ENCODE peak calls at places on chromosomes 16 and 17, in eight cellular contexts. Z is HFFc6, W is GM13977, M is A549, U is HFF-Myc, N is fibroblast of the aortic adventitia, I is retinal pigment epithelial cell, A is choroid plexus epithelial cell. H is an unnamed sample.

GRCh38 chr17:47693667-47694017 is 319 bp upstream of the TBKBP1 start:
- DNase-seq in M (no peak), N (no peak), I (no peak), W (no peak), Z (no peak), U (no peak), A (no peak), H (no peak)

GRCh38 chr17:77101521-77102410 is 39.0 kb upstream of the SEC14L1 start:
- DNase-seq in A (no peak), N (no peak), W (no peak), Z (no peak), I (no peak), M (no peak), U (no peak), H (no peak)

GRCh38 chr17:9729034-9729650 is 62.2 kb downstream of the DHRS7C start:
- DNase-seq in M (peak), W (peak), A (peak), U (peak), N (peak), I (peak), Z (peak), H (peak)

GRCh38 chr17:73396429-73397277 is 84.9 kb upstream of the CDC42EP4 start:
- DNase-seq in W (no peak), U (no peak), A (peak), N (no peak), I (no peak), M (no peak), Z (no peak), H (no peak)

GRCh38 chr17:65678534-65678933 is 117.1 kb upstream of the AXIN2 start:
- DNase-seq in W (no peak), N (no peak), M (no peak), A (peak), U (no peak), Z (no peak), I (peak), H (no peak)

GRCh38 chr17:78915872-78916632 is 9.1 kb downstream of the TIMP2 start:
- DNase-seq in Z (peak), N (peak), U (no peak), A (peak), I (no peak), M (peak), W (no peak), H (peak)

GRCh38 chr17:68509151-68510057 is 2.8 kb upstream of the PRKAR1A start:
- DNase-seq in A (no peak), M (no peak), U (no peak), Z (no peak), N (no peak), I (no peak), W (no peak), H (no peak)

GRCh38 chr17:63338272-63338671 is 107.8 kb downstream of the CYB561 start:
- DNase-seq in Z (no peak), M (no peak), I (no peak), N (no peak), A (no peak), U (no peak), W (no peak), H (no peak)

GRCh38 chr16:48081656-48082055 is 74.1 kb downstream of the ABCC12 start:
- DNase-seq in W (no peak), A (peak), M (peak), N (peak), U (peak), Z (peak), I (no peak), H (no peak)

GRCh38 chr16:23948949-23949392 is 113.2 kb downstream of the PRKCB start:
- DNase-seq in Z (no peak), U (no peak), N (no peak), I (no peak), A (no peak), W (no peak), M (no peak), H (no peak)

GRCh38 chr16:21598676-21599157 is 660 bp upstream of the METTL9 start:
- DNase-seq in A (peak), U (no peak), W (no peak), N (peak), I (no peak), Z (no peak), M (no peak), H (peak)

GRCh38 chr17:57675427-57675826 is 69.7 kb downstream of the CCDC182 start:
- DNase-seq in W (no peak), Z (no peak), M (no peak), U (no peak), N (no peak), I (no peak), A (no peak), H (no peak)

GRCh38 chr17:10779607-10780006 is 24.3 kb downstream of the TMEM238L start:
- DNase-seq in I (no peak), N (no peak), U (no peak), W (no peak), A (no peak), Z (no peak), M (no peak), H (no peak)

GRCh38 chr17:75393523-75394331 is 11.8 kb downstream of the GRB2 start:
- DNase-seq in N (peak), U (peak), A (peak), W (peak), Z (peak), M (peak), I (peak), H (peak)
- TF ChIP-seq CTCF in N (peak), U (no peak), A (no peak), W (no peak), Z (no peak), M (no peak), I (no peak), H (no peak)

GRCh38 chr17:21129023-21129681 is 2.4 kb downstream of the DHRS7B start:
- DNase-seq in I (no peak), N (peak), A (peak), W (no peak), M (peak), U (peak), Z (peak), H (peak)
- TF ChIP-seq CTCF in I (peak), N (peak), A (peak), W (peak), M (peak), U (peak), Z (peak), H (no peak)

GRCh38 chr16:15415411-15416070 is 18.8 kb upstream of the BMERB1 start:
- DNase-seq in Z (peak), N (no peak), U (no peak), A (peak), I (no peak), M (no peak), W (no peak), H (no peak)
- TF ChIP-seq CTCF in Z (no peak), N (no peak), U (no peak), A (no peak), I (no peak), M (no peak), W (no peak), H (no peak)

GRCh38 chr17:29931253-29931932 is 1.4 kb upstream of the SSH2 start:
- DNase-seq in N (peak), Z (peak), A (peak), M (peak), I (peak), U (peak), W (peak), H (peak)

GRCh38 chr17:29936724-29937123 is 4.7 kb upstream of the EFCAB5 start:
- DNase-seq in N (no peak), W (no peak), M (no peak), U (no peak), Z (no peak), I (no peak), A (no peak), H (no peak)

GRCh38 chr17:29930399-29931010 is 477 bp upstream of the SSH2 start:
- DNase-seq in M (no peak), N (peak), I (no peak), A (peak), W (no peak), U (no peak), Z (no peak), H (no peak)

GRCh38 chr17:29929544-29930398 is at the start of gene SSH2:
- DNase-seq in Z (peak), M (peak), I (no peak), N (peak), A (peak), W (peak), U (peak), H (peak)

GRCh38 chr17:29933379-29933778 is 3.4 kb upstream of the SSH2 start:
- DNase-seq in U (peak), I (no peak), W (no peak), N (peak), Z (peak), M (peak), A (peak), H (peak)
- TF ChIP-seq CTCF in U (peak), I (peak), W (peak), N (peak), Z (peak), M (peak), A (peak), H (peak)

GRCh38 chr17:70905796-70906195 is 736.5 kb downstream of the KCNJ2 start:
- DNase-seq in U (peak), N (peak), W (no peak), I (peak), M (peak), A (peak), Z (peak), H (peak)

GRCh38 chr17:70906808-70907207 is 737.5 kb downstream of the KCNJ2 start:
- DNase-seq in I (no peak), A (peak), Z (no peak), U (no peak), M (no peak), W (no peak), N (peak), H (no peak)

GRCh38 chr17:70896843-70897242 is 727.5 kb downstream of the KCNJ2 start:
- DNase-seq in Z (peak), W (no peak), I (no peak), U (no peak), A (no peak), M (no peak), N (no peak), H (no peak)

DNA sequence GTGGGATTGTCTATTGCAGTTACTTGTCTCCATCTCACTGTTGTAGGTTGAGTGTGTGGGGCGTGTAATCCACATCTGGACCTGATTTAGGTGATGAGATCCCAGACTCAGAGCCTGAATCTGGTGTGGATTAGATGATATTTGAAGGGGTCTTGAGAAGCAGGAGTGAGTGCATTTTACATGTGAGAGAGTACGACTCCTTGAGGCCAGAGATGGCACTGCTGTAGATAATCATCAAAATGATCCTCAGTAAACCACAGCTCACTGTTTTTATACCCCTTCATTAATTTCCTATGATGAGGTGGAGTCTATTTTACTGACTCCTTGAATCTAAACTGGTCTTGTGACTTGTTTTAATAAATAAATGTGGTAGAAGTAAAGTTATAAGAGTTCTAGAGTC is 732.5 kb downstream of the KCNJ2 start:
- DNase-seq in M (no peak), U (no peak), I (no peak), W (no peak), A (no peak), Z (no peak), N (no peak), H (no peak)
- TF ChIP-seq CTCF in M (no peak), U (no peak), I (no peak), W (no peak), A (no peak), Z (peak), N (no peak), H (no peak)

DNA sequence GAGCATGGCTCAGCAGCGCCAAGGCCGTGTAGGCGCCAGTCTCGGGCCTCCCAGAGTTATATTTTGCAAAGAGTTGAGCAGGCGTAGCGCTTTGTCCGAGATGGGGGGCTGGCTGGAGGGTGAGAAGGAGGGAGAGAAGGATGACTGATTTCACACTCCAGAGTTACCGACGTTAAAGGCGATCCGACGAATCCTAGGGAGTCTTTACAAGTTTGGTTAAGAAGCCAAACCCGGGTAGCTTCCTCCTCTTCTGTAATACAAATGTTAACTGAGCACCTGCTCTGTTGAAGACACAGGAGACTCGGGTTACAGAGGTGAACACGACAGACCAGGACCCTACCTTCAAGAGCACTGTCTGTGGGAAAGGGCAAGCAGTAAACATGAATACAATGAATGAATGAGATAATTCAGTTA is 805 bp downstream of the POLR2A start:
- DNase-seq in N (no peak), I (no peak), U (no peak), M (no peak), A (no peak), Z (no peak), W (no peak), H (no peak)
- TF ChIP-seq CTCF in N (peak), I (peak), U (no peak), M (no peak), A (no peak), Z (no peak), W (no peak), H (no peak)

DNA sequence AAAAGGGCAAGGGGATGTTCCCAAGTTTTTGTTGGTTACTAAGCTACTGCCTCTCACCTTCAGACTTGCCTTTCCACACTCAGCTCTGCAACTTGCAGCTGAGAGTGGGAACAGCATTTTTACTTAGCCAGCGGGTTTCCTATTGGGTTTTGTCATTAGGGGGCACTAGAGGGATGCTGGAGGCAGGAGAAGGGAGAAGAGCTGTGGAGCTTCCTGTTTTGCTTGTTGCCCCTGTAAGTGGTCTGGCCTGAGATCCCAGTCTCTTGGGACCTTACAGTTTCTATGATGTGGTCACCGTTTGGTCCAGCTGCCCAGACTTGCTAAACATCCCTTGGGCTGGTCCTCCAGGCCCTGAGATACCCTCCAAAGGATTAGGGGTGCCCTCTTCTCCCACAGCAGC is 209.6 kb upstream of the NLRP1 start:
- DNase-seq in Z (no peak), M (no peak), W (no peak), I (no peak), N (no peak), U (no peak), A (peak), H (peak)
- TF ChIP-seq CTCF in Z (no peak), M (no peak), W (peak), I (peak), N (no peak), U (peak), A (peak), H (no peak)

DNA sequence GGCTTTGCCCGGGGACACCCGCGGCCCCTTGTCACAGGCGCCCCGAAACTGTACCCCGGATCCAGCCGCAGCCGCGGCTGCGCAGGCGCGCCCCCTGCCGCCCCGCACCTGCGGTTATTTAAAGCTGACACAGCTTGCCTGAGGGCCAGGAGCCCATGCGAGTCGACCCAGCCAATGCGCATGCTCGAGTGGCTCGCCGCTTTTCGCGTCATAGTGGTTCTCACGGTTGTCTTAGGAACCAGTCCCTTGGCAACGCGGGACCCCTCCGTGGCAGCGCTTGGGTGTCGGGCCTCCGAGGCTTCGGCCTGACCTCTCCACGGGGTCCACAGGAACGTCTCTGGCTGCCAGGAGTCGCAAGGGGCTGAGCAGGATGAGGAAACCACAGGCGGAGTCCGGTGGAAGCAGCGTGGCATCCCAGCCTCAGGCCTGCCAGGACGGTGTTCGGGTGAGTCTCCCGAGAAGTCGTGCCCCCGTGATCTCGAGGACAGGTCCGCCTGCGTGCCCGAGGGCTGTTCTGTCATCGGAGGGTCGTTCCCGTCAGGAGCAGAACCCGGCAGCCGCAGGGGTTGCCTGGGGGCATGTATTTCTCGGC is 716.9 kb downstream of the KCNJ18 start:
- DNase-seq in M (no peak), U (no peak), I (no peak), Z (no peak), A (no peak), W (no peak), N (no peak), H (no peak)
- TF ChIP-seq CTCF in M (no peak), U (no peak), I (no peak), Z (no peak), A (no peak), W (no peak), N (no peak), H (no peak)

GRCh38 chr16:67279296-67280089 is at the start of gene PLEKHG4:
- DNase-seq in N (peak), M (peak), A (peak), Z (peak), W (peak), I (no peak), U (peak), H (peak)
- TF ChIP-seq CTCF in N (peak), M (peak), A (peak), Z (peak), W (peak), I (peak), U (peak), H (peak)